ENCODE peak calls at places on chromosomes 11 and 22, in five cellular contexts. G is GM12878, N is SK-N-SH, R is K562, I is HepG2. D is an unnamed sample.

GRCh38 chr11:64078294-64078693 is 42.6 kb downstream of the FLRT1 start:
- DNase-seq in G (no peak), N (peak; percentile 95), I (no peak), R (no peak), D (no peak)

GRCh38 chr22:49934144-49934890 is 15.9 kb downstream of the CRELD2 start:
- DNase-seq in N (peak; percentile 44), I (no peak), R (peak; percentile 45), G (no peak), D (peak; percentile 12)

GRCh38 chr11:100799445-100799844 is 112.4 kb downstream of the ARHGAP42 start:
- DNase-seq in G (no peak), I (no peak), R (no peak), N (no peak), D (no peak)

GRCh38 chr11:44290206-44290605 is 19.7 kb downstream of the ALX4 start:
- DNase-seq in G (no peak), R (no peak), N (no peak), I (no peak), D (no peak)

GRCh38 chr11:58787903-58788302 is 56.2 kb upstream of the GLYAT start:
- DNase-seq in G (no peak), I (no peak), N (no peak), R (no peak), D (peak; percentile 41)

GRCh38 chr11:27370374-27370773 is 7.4 kb upstream of the CCDC34 start:
- DNase-seq in I (no peak), N (no peak), G (no peak), R (peak; percentile 10), D (peak; percentile 76)

GRCh38 chr22:50526849-50527801 is 1.7 kb upstream of the SCO2 start:
- DNase-seq in N (peak; percentile 77), G (no peak), I (peak; percentile 70), R (peak; percentile 64), D (no peak)

GRCh38 chr11:123653997-123654565 is 343 bp downstream of the SCN3B start:
- DNase-seq in G (no peak), N (peak; percentile 81), I (no peak), R (peak; percentile 63), D (peak; percentile 34)

GRCh38 chr11:27158763-27159679 is 118.4 kb downstream of the BBOX1 start:
- DNase-seq in R (peak; percentile 44), G (no peak), I (peak; percentile 69), N (peak; percentile 62), D (peak; percentile 81)

GRCh38 chr22:19766506-19767426 is 6.2 kb downstream of the TBX1 start:
- DNase-seq in R (peak; percentile 84), I (no peak), N (peak; percentile 78), G (no peak), D (no peak)

GRCh38 chr11:76424379-76424778 is 20.4 kb upstream of the EMSY start:
- DNase-seq in G (peak; percentile 27), R (no peak), N (no peak), I (no peak), D (no peak)

GRCh38 chr11:121575250-121575962 is 122.6 kb upstream of the SORL1-AS1 start:
- DNase-seq in G (peak; percentile 74), I (no peak), N (no peak), R (no peak), D (peak; percentile 81)

GRCh38 chr11:46557684-46558151 is 36.1 kb downstream of the AMBRA1 start:
- DNase-seq in I (peak; percentile 73), N (no peak), G (no peak), R (no peak), D (peak; percentile 68)

DNA sequence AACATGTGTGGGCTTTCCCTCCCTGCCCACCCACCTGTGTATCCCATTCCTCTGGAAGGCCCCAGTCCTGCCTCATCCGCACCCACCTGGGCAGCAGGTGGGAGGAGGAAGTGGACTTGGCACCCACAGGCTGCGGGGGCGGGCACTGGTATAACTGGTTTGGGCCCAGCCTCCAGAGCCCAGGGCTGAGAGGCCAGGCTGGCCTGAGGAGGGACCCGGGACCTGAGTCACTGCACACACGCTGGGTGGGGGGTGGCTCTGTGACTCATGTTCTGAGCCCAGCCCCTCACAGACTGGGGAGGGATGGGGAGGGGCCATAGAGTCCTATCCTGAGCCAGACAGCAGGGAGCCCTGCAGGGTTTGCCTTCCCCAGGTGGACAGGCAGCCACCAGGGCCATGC is 16.7 kb downstream of the PHLDA2 start:
- DNase-seq in I (peak; percentile 69), R (peak; percentile 92), N (peak; percentile 67), G (no peak), D (peak; percentile 85)
- TF ChIP-seq USF2 in I (no peak), R (no peak), N (no peak), G (no peak), D (no peak)

DNA sequence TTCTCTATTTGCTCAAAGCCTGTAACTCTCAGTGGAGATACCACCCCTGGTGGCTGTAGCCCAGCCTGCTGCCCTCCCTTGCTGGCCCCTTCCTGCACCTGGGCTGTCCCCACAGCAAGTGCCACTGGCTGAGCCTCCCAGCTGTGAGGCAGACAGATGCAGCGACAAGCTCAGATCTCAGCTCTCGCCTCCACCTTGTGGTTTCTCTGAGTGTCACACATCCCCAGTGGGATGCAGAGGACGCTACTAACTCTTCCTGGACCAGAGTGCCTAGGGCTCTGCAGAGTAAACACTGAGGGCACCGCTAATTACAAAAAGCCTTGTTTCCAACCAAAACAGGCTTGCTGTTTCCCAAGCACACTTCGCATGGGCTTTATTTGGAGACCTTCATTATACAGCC is 8.9 kb downstream of the YPEL1 start:
- DNase-seq in N (peak; percentile 57), G (no peak), I (peak; percentile 57), R (peak; percentile 77), D (no peak)
- TF ChIP-seq MXI1 in N (no peak), G (no peak), I (no peak), R (no peak), D (no peak)

GRCh38 chr11:2206291-2206690 is 34.7 kb upstream of the TH start:
- DNase-seq in N (no peak), I (no peak), R (no peak), G (no peak), D (no peak)

GRCh38 chr11:2205214-2205770 is 33.7 kb upstream of the TH start:
- DNase-seq in G (no peak), N (no peak), R (no peak), I (no peak), D (no peak)

GRCh38 chr11:2203440-2204259 is 32.0 kb upstream of the TH start:
- DNase-seq in G (no peak), N (peak; percentile 28), R (no peak), I (peak; percentile 86), D (no peak)

GRCh38 chr11:2202900-2203439 is 31.4 kb upstream of the TH start:
- DNase-seq in N (peak; percentile 30), R (no peak), I (no peak), G (no peak), D (no peak)

GRCh38 chr11:2204361-2205213 is 33.0 kb upstream of the TH start:
- DNase-seq in N (peak; percentile 33), I (peak; percentile 20), G (no peak), R (no peak), D (no peak)
- H3K27ac ChIP-seq in N (no peak overlapping the region), I (peak overlapping the region; percentile 58), G (no peak overlapping the region), R (no peak overlapping the region), D (no peak overlapping the region)

GRCh38 chr11:126483796-126484195 is 128.3 kb downstream of the ST3GAL4 start:
- DNase-seq in N (no peak), R (no peak), I (no peak), G (no peak), D (no peak)

GRCh38 chr11:126485986-126486635 is 130.6 kb downstream of the ST3GAL4 start:
- DNase-seq in I (no peak), G (no peak), R (no peak), N (no peak), D (no peak)

GRCh38 chr11:126485021-126485781 is 129.7 kb downstream of the ST3GAL4 start:
- DNase-seq in N (no peak), G (no peak), R (no peak), I (no peak), D (peak; percentile 81)

GRCh38 chr11:126482586-126483108 is 127.2 kb downstream of the ST3GAL4 start:
- DNase-seq in R (no peak), G (no peak), N (no peak), I (no peak), D (peak; percentile 6)

DNA sequence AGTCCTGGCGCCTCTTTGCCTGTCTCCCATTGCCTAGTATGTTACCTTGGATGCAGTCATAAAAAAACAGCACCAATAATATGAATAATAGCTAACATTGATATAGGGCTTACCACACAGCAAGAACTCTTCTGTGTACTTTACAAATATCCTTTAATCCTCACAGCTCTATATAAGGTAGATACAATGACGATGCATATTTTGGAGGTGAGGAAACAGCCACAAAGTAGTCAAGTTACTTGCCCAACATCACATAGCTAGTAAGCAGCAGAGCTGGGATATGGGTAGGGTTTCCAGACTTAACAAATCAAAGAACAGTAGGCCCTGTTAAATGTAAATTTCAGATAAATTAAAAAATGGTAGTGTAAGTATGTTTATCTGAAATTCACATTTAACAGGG is 128.8 kb downstream of the ST3GAL4 start:
- DNase-seq in I (peak; percentile 11), G (no peak), R (no peak), N (no peak), D (peak; percentile 94)
- TF ChIP-seq USF2 in I (no peak), G (no peak), R (no peak), N (no peak), D (no peak)

GRCh38 chr11:116226731-116227130 is 546.1 kb downstream of the BUD13 start:
- DNase-seq in R (no peak), N (no peak), I (no peak), G (no peak), D (no peak)
- TF ChIP-seq MXI1 in R (no peak), N (no peak), I (no peak), G (no peak), D (no peak)

DNA sequence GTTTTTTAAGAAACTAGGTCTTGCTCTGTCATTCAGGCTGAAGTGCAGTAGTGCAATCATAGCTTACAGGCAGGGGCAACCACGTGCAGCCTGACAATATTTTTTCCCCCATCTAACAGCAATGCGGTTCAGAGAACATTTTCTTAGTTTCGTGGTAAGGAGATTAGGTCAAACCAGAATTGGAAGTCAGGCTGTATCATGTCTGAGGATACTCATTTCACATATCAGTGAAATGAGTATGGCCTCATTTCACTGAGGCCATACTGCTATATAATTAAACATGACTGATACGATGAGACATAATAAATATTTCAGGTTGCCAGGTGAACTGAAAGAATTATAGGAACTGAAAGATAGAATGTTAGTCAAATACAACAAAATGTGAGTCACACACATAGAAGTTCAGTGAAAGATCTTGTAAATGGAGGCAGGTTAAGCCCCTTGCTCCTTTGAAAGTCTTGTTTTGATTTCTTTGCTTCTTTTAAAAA is 32.5 kb upstream of the IZUMO1R start:
- DNase-seq in G (peak; percentile 24), I (no peak), R (no peak), N (no peak), D (no peak)
- H3K27ac ChIP-seq in G (peak overlapping the region; percentile 55), I (no peak overlapping the region), R (no peak overlapping the region), N (no peak overlapping the region), D (no peak overlapping the region)

D was measured in IMR-90.